ENCODE peak calls at places on chromosomes 11 and 22, in four cellular contexts. J is AG08395; W is amniotic stem cell; D is activated CD8-positive, alpha-beta T cell treated with anti-CD3 and anti-CD28 coated beads, Interleukin-2, amount 10 ng/mL, durations not matched to agents 7 days and 5 days. I is an unnamed sample.

GRCh38 chr22:38296372-38296771 is 20.9 kb downstream of the CSNK1E start:
- DNase-seq in J (no peak), W (no peak), D (no peak), I (no peak)

GRCh38 chr22:19463491-19464469 is 15.2 kb downstream of the UFD1 start:
- DNase-seq in J (peak; percentile 84), W (peak; percentile 59), D (no peak), I (no peak)

GRCh38 chr11:9250139-9250582 is 15.0 kb downstream of the DENND5A start:
- DNase-seq in J (no peak), W (no peak), D (peak; percentile 72), I (no peak)

GRCh38 chr11:109644158-109644557 is 222.2 kb downstream of the C11orf87 start:
- DNase-seq in J (no peak), W (no peak), D (no peak), I (no peak)

GRCh38 chr22:36423461-36424404 is 36.0 kb upstream of the MYH9 start:
- DNase-seq in J (peak; percentile 37), W (no peak), D (no peak), I (no peak)

GRCh38 chr22:45872659-45873263 is 104.2 kb downstream of the WNT7B start:
- DNase-seq in J (no peak), W (no peak), D (no peak), I (no peak)

GRCh38 chr22:45503816-45504702 is 1.4 kb downstream of the FBLN1 start:
- DNase-seq in J (peak; percentile 68), W (peak; percentile 23), D (no peak), I (no peak)

GRCh38 chr11:90332415-90332814 is 109.6 kb upstream of the CHORDC1 start:
- DNase-seq in J (no peak), W (no peak), D (no peak), I (no peak)

GRCh38 chr11:18540207-18541009 is 13.7 kb upstream of the TSG101 start:
- DNase-seq in J (no peak), W (no peak), D (no peak), I (peak; percentile 15)

GRCh38 chr11:69130586-69131566 is 24.9 kb upstream of the SMIM38 start:
- DNase-seq in J (no peak), W (no peak), D (no peak), I (no peak)

GRCh38 chr11:123194308-123195181 is 503 bp downstream of the CLMP start:
- DNase-seq in J (peak; percentile 33), W (no peak), D (no peak), I (peak; percentile 40)

GRCh38 chr11:77040889-77041288 is 6.7 kb downstream of the B3GNT6 start:
- DNase-seq in J (no peak), W (no peak), D (no peak), I (no peak)

GRCh38 chr22:39481054-39481453 is 21.0 kb upstream of the MIEF1 start:
- DNase-seq in J (no peak), W (no peak), D (no peak), I (no peak)

GRCh38 chr11:122198291-122198983 is 82.4 kb upstream of the BLID start:
- DNase-seq in J (no peak), W (no peak), D (no peak), I (no peak)

GRCh38 chr11:130121430-130121978 is 38.1 kb upstream of the ST14 start:
- DNase-seq in J (peak; percentile 64), W (no peak), D (peak; percentile 39), I (no peak)

GRCh38 chr22:27487600-27488450 is 313.7 kb downstream of the MN1 start:
- DNase-seq in J (no peak), W (peak; percentile 41), D (no peak), I (no peak)

GRCh38 chr22:40027191-40028097 is 32.7 kb downstream of the FAM83F start:
- DNase-seq in J (no peak), W (no peak), D (no peak), I (no peak)

GRCh38 chr11:92298238-92298565 is 73.6 kb downstream of the FAT3 start:
- DNase-seq in J (no peak), W (no peak), D (no peak), I (no peak)

GRCh38 chr22:44572414-44573207 is 74.6 kb upstream of the RTL6 start:
- DNase-seq in J (no peak), W (no peak), D (no peak), I (no peak)

GRCh38 chr11:32671051-32671450 is 87.4 kb downstream of the EIF3M start:
- DNase-seq in J (no peak), W (no peak), D (no peak), I (no peak)

GRCh38 chr11:77287615-77288273 is 13.7 kb downstream of the GDPD4 start:
- DNase-seq in J (peak; percentile 87), W (peak; percentile 77), D (no peak), I (no peak)

GRCh38 chr11:77202941-77203900 is 75.2 kb downstream of the MYO7A start:
- DNase-seq in J (no peak), W (no peak), D (no peak), I (no peak)

GRCh38 chr22:35930933-35931332 is 97.7 kb downstream of the RBFOX2 start:
- DNase-seq in J (peak; percentile 81), W (peak; percentile 42), D (no peak), I (peak; percentile 55)

GRCh38 chr11:12318791-12319733 is 58.3 kb upstream of the PARVA start:
- DNase-seq in J (peak; percentile 74), W (no peak), D (no peak), I (peak; percentile 71)

GRCh38 chr11:74749127-74749964 is 697 bp downstream of the RNF169 start:
- DNase-seq in J (peak; percentile 62), W (no peak), D (peak; percentile 55), I (peak; percentile 87)

GRCh38 chr11:68128682-68129327 is 7.6 kb upstream of the CHKA start:
- DNase-seq in J (peak; percentile 50), W (no peak), D (no peak), I (no peak)

GRCh38 chr11:132158696-132159095 is 788.3 kb downstream of the NTM start:
- DNase-seq in J (peak; percentile 31), W (no peak), D (no peak), I (no peak)